ENCODE peak calls at places on chromosome 3, in five cellular contexts. O, U, G, V and J are unnamed samples.

GRCh38 chr3:57161915-57162314 is 3.2 kb downstream of the IL17RD start:
- DNase-seq in O (no peak), U (no peak), G (no peak), V (no peak), J (no peak)

GRCh38 chr3:11995061-11995460 is 9.1 kb upstream of the SYN2 start:
- DNase-seq in O (no peak), U (no peak), G (no peak), V (no peak), J (no peak)

GRCh38 chr3:127037971-127038446 is 55.1 kb downstream of the PLXNA1 start:
- DNase-seq in O (no peak), U (no peak), G (no peak), V (no peak), J (no peak)

GRCh38 chr3:37526511-37526910 is 335.2 kb upstream of the CTDSPL start:
- DNase-seq in O (no peak), U (no peak), G (no peak), V (peak), J (no peak)

GRCh38 chr3:168981396-168981795 is 682.1 kb downstream of the MECOM start:
- DNase-seq in O (peak), U (no peak), G (no peak), V (no peak), J (no peak)

GRCh38 chr3:10978956-10979355 is 13.6 kb upstream of the SLC6A1 start:
- DNase-seq in O (no peak), U (no peak), G (no peak), V (no peak), J (no peak)

GRCh38 chr3:60504827-60505457 is 746.3 kb downstream of the FHIT start:
- DNase-seq in O (no peak), U (no peak), G (no peak), V (no peak), J (no peak)

GRCh38 chr3:9606108-9606507 is 43.2 kb upstream of the MTMR14 start:
- DNase-seq in O (no peak), U (no peak), G (no peak), V (no peak), J (no peak)

GRCh38 chr3:39469945-39470344 is 2.5 kb downstream of the MOBP start:
- DNase-seq in O (no peak), U (no peak), G (no peak), V (no peak), J (no peak)

GRCh38 chr3:110902453-110903085 is 169.0 kb upstream of the NECTIN3 start:
- DNase-seq in O (no peak), U (no peak), G (no peak), V (no peak), J (no peak)

GRCh38 chr3:57164606-57165573 is at the start of gene IL17RD:
- DNase-seq in O (peak), U (peak), G (peak), V (no peak), J (peak)

GRCh38 chr3:71616571-71617021 is 33.1 kb upstream of the FOXP1 start:
- DNase-seq in O (no peak), U (no peak), G (no peak), V (no peak), J (no peak)

GRCh38 chr3:183233986-183234385 is 19.1 kb upstream of the B3GNT5 start:
- DNase-seq in O (no peak), U (no peak), G (no peak), V (no peak), J (no peak)

GRCh38 chr3:178291971-178292370 is 244.3 kb upstream of the KCNMB2 start:
- DNase-seq in O (no peak), U (no peak), G (no peak), V (no peak), J (no peak)

GRCh38 chr3:58085616-58086015 is 77.4 kb downstream of the FLNB start:
- DNase-seq in O (no peak), U (no peak), G (no peak), V (no peak), J (no peak)

GRCh38 chr3:57179580-57180410 is 14.6 kb upstream of the IL17RD start:
- DNase-seq in O (no peak), U (no peak), G (no peak), V (no peak), J (no peak)

GRCh38 chr3:94822298-94822697 is 759.4 kb downstream of the NSUN3 start:
- DNase-seq in O (no peak), U (no peak), G (no peak), V (no peak), J (no peak)

GRCh38 chr3:71389911-71390573 is 193.5 kb downstream of the FOXP1 start:
- DNase-seq in O (no peak), U (peak), G (peak), V (peak), J (peak)

GRCh38 chr3:53493997-53494791 is at the start of gene CACNA1D:
- DNase-seq in O (peak), U (no peak), G (no peak), V (no peak), J (no peak)

GRCh38 chr3:122397136-122397645 is 13.2 kb downstream of the FAM162A start:
- DNase-seq in O (no peak), U (no peak), G (peak), V (no peak), J (no peak)

GRCh38 chr3:144187531-144188230 is 216.1 kb downstream of the DIPK2A start:
- DNase-seq in O (no peak), U (no peak), G (no peak), V (no peak), J (no peak)

GRCh38 chr3:80999481-80999880 is 762.0 kb downstream of the GBE1 start:
- DNase-seq in O (no peak), U (no peak), G (no peak), V (no peak), J (no peak)

GRCh38 chr3:33898901-33899300 is 100.5 kb downstream of the PDCD6IP start:
- DNase-seq in O (no peak), U (no peak), G (no peak), V (no peak), J (no peak)

GRCh38 chr3:78741066-78741645 is 1026.6 kb downstream of the ROBO1 start:
- DNase-seq in O (no peak), U (no peak), G (no peak), V (no peak), J (no peak)

GRCh38 chr3:127417709-127418559 is 130.1 kb upstream of the PRR20G start:
- DNase-seq in O (no peak), U (no peak), G (no peak), V (no peak), J (no peak)

GRCh38 chr3:28042095-28042635 is 199.3 kb upstream of the CMC1 start:
- DNase-seq in O (no peak), U (no peak), G (no peak), V (no peak), J (no peak)

GRCh38 chr3:10666621-10667020 is 149.4 kb upstream of the SLC6A11 start:
- DNase-seq in O (no peak), U (no peak), G (no peak), V (no peak), J (peak)

GRCh38 chr3:29286841-29287240 is 6.0 kb downstream of the RBMS3 start:
- DNase-seq in O (no peak), U (no peak), G (no peak), V (no peak), J (no peak)
- H3K27ac ChIP-seq in O (no peak), U (no peak), G (peak), V (peak), J (no peak)

DNA sequence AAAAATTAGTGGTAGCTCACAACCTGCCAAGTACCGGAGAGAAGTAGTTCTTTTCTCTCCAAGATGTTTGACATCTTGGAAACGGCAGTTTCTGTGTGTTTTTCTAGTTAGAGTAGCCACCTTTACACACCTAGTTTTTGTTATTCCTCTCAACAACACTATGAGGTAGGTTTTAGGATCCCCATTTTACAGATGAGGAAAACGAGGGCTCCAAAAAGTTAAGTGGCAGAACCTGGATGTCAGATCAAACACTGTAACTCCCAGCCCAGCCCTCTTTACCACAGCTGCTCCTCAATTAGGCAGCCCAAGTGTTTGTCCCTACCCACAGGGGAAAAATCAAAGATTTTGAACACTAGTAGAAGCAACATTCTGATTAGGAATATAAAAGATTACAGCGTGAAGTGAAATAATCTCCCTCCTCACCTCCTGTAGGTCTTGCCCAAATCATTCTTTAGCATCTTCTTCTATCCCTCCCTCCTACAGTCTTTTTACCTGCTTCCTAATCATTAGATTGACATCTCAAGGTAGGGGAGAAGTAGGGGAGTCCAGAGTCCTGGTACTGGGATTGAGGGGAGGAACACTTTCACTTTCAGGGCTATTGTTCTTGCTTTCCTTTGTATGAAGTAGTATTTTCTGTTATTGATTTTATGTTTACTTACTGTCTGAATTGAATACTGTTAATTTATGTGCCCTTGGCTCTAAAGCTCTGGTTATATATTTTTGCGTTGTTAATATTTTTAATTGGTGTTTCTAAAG is 142.6 kb downstream of the CMSS1 start:
- DNase-seq in O (no peak), U (no peak), G (no peak), V (no peak), J (no peak)
- H3K27ac ChIP-seq in O (no peak), U (no peak), G (no peak), V (peak), J (no peak)

GRCh38 chr3:67648701-67649100 is 5.7 kb downstream of the SUCLG2 start:
- DNase-seq in O (no peak), U (no peak), G (peak), V (no peak), J (no peak)
- H3K27ac ChIP-seq in O (no peak), U (no peak), G (peak), V (no peak), J (no peak)

DNA sequence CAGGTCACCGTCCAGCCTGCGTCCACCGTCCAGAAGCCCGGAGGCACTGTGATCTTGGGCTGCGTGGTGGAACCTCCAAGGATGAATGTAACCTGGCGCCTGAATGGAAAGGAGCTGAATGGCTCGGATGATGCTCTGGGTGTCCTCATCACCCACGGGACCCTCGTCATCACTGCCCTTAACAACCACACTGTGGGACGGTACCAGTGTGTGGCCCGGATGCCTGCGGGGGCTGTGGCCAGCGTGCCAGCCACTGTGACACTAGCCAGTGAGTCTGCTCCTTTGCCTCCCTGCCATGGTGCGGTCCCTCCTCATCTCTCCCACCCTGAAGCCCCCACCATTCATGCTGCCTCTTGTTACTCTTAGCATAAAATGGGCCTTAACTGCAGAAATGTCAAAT is 39.2 kb downstream of the BOC start:
- DNase-seq in O (no peak), U (no peak), G (no peak), V (no peak), J (no peak)
- H3K27ac ChIP-seq in O (no peak), U (no peak), G (no peak), V (no peak), J (no peak)

DNA sequence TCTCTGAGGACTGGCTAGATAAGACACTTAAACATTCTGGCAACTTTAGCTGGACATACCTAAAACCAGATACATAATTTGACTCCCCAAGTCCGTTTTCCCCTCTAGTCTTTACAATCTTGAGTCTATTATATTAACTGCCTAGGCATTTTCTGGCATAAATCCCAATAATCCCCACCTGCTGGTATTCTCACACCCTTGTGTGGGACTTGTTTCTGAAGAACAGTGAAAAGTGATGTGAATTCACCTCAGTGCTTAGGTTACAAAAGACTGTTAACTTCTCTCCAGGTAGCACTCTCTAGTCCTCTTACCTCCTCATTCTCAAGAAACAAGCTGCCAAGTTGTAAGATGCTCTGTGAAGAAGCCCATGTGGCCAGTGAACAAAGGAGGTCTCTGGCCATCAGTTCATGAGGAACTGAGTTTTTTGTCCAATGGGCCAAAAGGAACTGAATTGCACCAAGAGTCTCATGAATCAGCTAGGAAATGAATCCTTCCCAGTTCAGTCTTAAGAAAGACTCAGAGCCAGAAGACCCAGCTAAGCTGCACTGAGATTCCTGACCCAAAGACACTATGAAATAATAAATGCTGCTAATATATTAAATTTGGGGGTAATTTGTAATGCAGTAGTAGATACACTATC is 4.1 kb downstream of the OSBPL11 start:
- DNase-seq in O (no peak), U (no peak), G (no peak), V (no peak), J (no peak)
- H3K27ac ChIP-seq in O (no peak), U (no peak), G (no peak), V (no peak), J (no peak)

GRCh38 chr3:24683511-24684384 is 189.1 kb upstream of the THRB start:
- DNase-seq in O (peak), U (no peak), G (peak), V (no peak), J (no peak)
- H3K27ac ChIP-seq in O (no peak), U (no peak), G (peak), V (no peak), J (no peak)

GRCh38 chr3:73667889-73668288 is 43.1 kb upstream of the PDZRN3 start:
- DNase-seq in O (no peak), U (no peak), G (no peak), V (no peak), J (no peak)
- H3K27ac ChIP-seq in O (no peak), U (no peak), G (no peak), V (no peak), J (no peak)

GRCh38 chr3:18725668-18726407 is 300.7 kb upstream of the SATB1 start:
- DNase-seq in O (no peak), U (peak), G (no peak), V (no peak), J (no peak)
- H3K27ac ChIP-seq in O (no peak), U (peak), G (no peak), V (no peak), J (no peak)